ENCODE peak calls at places on chromosomes 1 and 21, in four cellular contexts. One of them, this sample, is unnamed.

GRCh38 chr1:221416723-221417122 is 325.2 kb downstream of the DUSP10 start:
- DNase-seq in HL-60: no peak
- DNase-seq in K562: no peak
- DNase-seq in GM12878: no peak
- DNase-seq in this sample: no peak

GRCh38 chr1:179178965-179179364 is 50.5 kb downstream of the ABL2 start:
- DNase-seq in HL-60: no peak
- DNase-seq in K562: no peak
- DNase-seq in GM12878: no peak
- DNase-seq in this sample: no peak

GRCh38 chr1:177448652-177449351 is 278.0 kb downstream of the BRINP2 start:
- DNase-seq in HL-60: no peak
- DNase-seq in K562: no peak
- DNase-seq in GM12878: no peak
- DNase-seq in this sample: no peak

GRCh38 chr1:1210726-1211540 is 3.0 kb downstream of the TNFRSF4 start:
- DNase-seq in HL-60: no peak
- DNase-seq in K562: no peak
- DNase-seq in GM12878: no peak
- DNase-seq in this sample: no peak

GRCh38 chr1:158087320-158087927 is 93.3 kb upstream of the CD1D start:
- DNase-seq in HL-60: peak
- DNase-seq in K562: peak
- DNase-seq in GM12878: no peak
- DNase-seq in this sample: peak

GRCh38 chr1:11337536-11338350 is 64.7 kb downstream of the UBIAD1 start:
- DNase-seq in HL-60: peak
- DNase-seq in K562: peak
- DNase-seq in GM12878: no peak
- DNase-seq in this sample: peak

GRCh38 chr1:1374861-1375662 is at the start of gene AURKAIP1:
- DNase-seq in HL-60: peak
- DNase-seq in K562: peak
- DNase-seq in GM12878: peak
- DNase-seq in this sample: peak

GRCh38 chr1:228180271-228180987 is 14.8 kb downstream of the IBA57 start:
- DNase-seq in HL-60: no peak
- DNase-seq in K562: no peak
- DNase-seq in GM12878: no peak
- DNase-seq in this sample: no peak

GRCh38 chr21:20646431-20646830 is 351.8 kb upstream of the NCAM2 start:
- DNase-seq in HL-60: no peak
- DNase-seq in K562: no peak
- DNase-seq in GM12878: no peak
- DNase-seq in this sample: no peak

GRCh38 chr1:171983584-171983983 is 142.3 kb downstream of the DNM3 start:
- DNase-seq in HL-60: no peak
- DNase-seq in K562: no peak
- DNase-seq in GM12878: no peak
- DNase-seq in this sample: no peak

GRCh38 chr1:152906023-152906565 is 2.3 kb upstream of the IVL start:
- DNase-seq in HL-60: no peak
- DNase-seq in K562: no peak
- DNase-seq in GM12878: no peak
- DNase-seq in this sample: no peak

GRCh38 chr1:181972256-181972655 is 89.3 kb downstream of the ZNF648 start:
- DNase-seq in HL-60: no peak
- DNase-seq in K562: no peak
- DNase-seq in GM12878: no peak
- DNase-seq in this sample: no peak

GRCh38 chr1:216221260-216221700 is 202.0 kb downstream of the USH2A start:
- DNase-seq in HL-60: no peak
- DNase-seq in K562: peak
- DNase-seq in GM12878: peak
- DNase-seq in this sample: peak

GRCh38 chr1:50271968-50272578 is 151.2 kb downstream of the DMRTA2 start:
- DNase-seq in HL-60: no peak
- DNase-seq in K562: peak
- DNase-seq in GM12878: no peak
- DNase-seq in this sample: peak

GRCh38 chr1:181479137-181479745 is 4.1 kb upstream of the CACNA1E start:
- DNase-seq in HL-60: peak
- DNase-seq in K562: peak
- DNase-seq in GM12878: peak
- DNase-seq in this sample: no peak

GRCh38 chr1:229064320-229064908 is 206.5 kb upstream of the RAB4A start:
- DNase-seq in HL-60: peak
- DNase-seq in K562: no peak
- DNase-seq in GM12878: no peak
- DNase-seq in this sample: no peak

GRCh38 chr21:26982767-26983166 is 15.9 kb upstream of the ADAMTS5 start:
- DNase-seq in HL-60: no peak
- DNase-seq in K562: no peak
- DNase-seq in GM12878: no peak
- DNase-seq in this sample: no peak

GRCh38 chr1:1293618-1294249 is 13.5 kb downstream of the SCNN1D start:
- DNase-seq in HL-60: no peak
- DNase-seq in K562: peak
- DNase-seq in GM12878: no peak
- DNase-seq in this sample: no peak

GRCh38 chr1:20848162-20848561 is 61.1 kb upstream of the HP1BP3 start:
- DNase-seq in HL-60: no peak
- DNase-seq in K562: no peak
- DNase-seq in GM12878: no peak
- DNase-seq in this sample: no peak

GRCh38 chr1:14118691-14119485 is 418.9 kb downstream of the PRDM2 start:
- DNase-seq in HL-60: no peak
- DNase-seq in K562: no peak
- DNase-seq in GM12878: no peak
- DNase-seq in this sample: no peak

DNA sequence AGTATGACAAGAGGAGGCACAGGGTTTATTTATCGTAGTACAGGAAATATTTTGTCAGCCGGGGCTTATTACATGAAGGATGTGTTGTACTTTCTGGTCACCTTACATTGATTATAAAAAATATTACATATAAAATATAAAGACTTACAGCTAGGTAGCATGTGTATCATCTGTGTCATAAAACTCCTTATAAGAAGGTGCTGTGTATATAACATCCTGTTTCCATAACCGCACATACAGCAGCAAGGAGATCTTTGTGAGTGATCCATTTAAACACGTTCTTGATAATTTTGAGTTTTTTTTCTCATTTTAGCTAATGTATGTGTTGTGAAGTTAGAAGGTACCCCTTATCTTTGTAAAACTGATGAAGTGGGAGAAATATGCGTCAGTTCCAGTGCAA is 60.1 kb downstream of the S100B start:
- DNase-seq in HL-60: no peak
- DNase-seq in K562: no peak
- DNase-seq in GM12878: no peak
- DNase-seq in this sample: no peak
- TF ChIP-seq SPI1 in HL-60: no peak
- TF ChIP-seq SPI1 in K562: no peak
- TF ChIP-seq SPI1 in GM12878: no peak
- TF ChIP-seq SPI1 in this sample: no peak

GRCh38 chr1:213987422-213987875 is 324 bp upstream of the PROX1 start:
- DNase-seq in HL-60: no peak
- DNase-seq in K562: no peak
- DNase-seq in GM12878: no peak
- DNase-seq in this sample: no peak
- TF ChIP-seq SPI1 in HL-60: no peak
- TF ChIP-seq SPI1 in K562: no peak
- TF ChIP-seq SPI1 in GM12878: no peak
- TF ChIP-seq SPI1 in this sample: no peak

DNA sequence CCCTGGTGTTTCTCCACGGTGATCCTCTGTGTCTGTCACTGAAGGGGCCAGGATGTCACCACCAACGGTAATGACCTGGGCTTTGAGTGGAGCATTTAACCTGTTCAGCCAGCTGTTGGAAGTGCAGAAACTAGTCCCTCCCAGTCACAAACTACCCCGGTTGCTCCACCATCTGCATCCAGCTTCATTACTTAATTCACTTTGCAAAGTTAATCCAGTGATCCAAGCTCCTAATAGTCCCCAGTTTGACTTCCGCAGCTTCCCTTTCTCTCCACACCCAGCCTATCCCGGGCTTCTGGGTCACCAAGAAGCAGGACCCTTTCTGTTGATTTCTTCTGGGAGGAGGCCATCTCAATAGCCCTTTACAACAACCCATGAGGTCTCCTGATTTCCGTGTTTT is 63.5 kb downstream of the MDM4 start:
- DNase-seq in HL-60: no peak
- DNase-seq in K562: no peak
- DNase-seq in GM12878: no peak
- DNase-seq in this sample: no peak
- TF ChIP-seq SPI1 in HL-60: no peak
- TF ChIP-seq SPI1 in K562: no peak
- TF ChIP-seq SPI1 in GM12878: no peak
- TF ChIP-seq SPI1 in this sample: no peak

GRCh38 chr21:38477241-38477640 is 21.0 kb downstream of the ERG start:
- DNase-seq in HL-60: no peak
- DNase-seq in K562: no peak
- DNase-seq in GM12878: no peak
- DNase-seq in this sample: no peak
- TF ChIP-seq SPI1 in HL-60: no peak
- TF ChIP-seq SPI1 in K562: no peak
- TF ChIP-seq SPI1 in GM12878: no peak
- TF ChIP-seq SPI1 in this sample: no peak

GRCh38 chr1:97350241-97350640 is 570.6 kb downstream of the DPYD start:
- DNase-seq in HL-60: no peak
- DNase-seq in K562: no peak
- DNase-seq in GM12878: no peak
- DNase-seq in this sample: no peak

GRCh38 chr1:97351846-97352245 is 569.0 kb downstream of the DPYD start:
- DNase-seq in HL-60: no peak
- DNase-seq in K562: no peak
- DNase-seq in GM12878: no peak
- DNase-seq in this sample: no peak

GRCh38 chr1:97348599-97349265 is 572.1 kb downstream of the DPYD start:
- DNase-seq in HL-60: no peak
- DNase-seq in K562: no peak
- DNase-seq in GM12878: no peak
- DNase-seq in this sample: no peak

GRCh38 chr1:97353094-97353493 is 567.7 kb downstream of the DPYD start:
- DNase-seq in HL-60: no peak
- DNase-seq in K562: no peak
- DNase-seq in GM12878: no peak
- DNase-seq in this sample: no peak

DNA sequence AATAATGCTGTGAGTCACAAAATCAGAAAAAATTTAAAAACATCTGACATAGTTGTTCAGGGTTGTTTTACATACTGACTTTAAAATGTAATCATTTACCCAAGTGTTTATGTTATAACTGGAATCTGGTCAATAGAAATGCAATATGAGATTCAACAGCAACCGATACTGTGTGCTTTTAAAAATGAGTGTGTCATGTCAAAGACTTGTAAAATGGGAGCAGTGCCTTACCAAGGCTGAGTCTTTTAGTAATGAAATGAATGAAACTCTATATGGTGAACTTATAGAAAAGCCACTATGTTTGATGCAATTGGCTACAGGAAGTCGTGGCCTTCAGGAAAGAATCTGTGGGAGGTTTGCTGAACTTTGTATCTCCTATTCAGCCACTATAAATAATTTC is 570.2 kb downstream of the DPYD start:
- DNase-seq in HL-60: no peak
- DNase-seq in K562: no peak
- DNase-seq in GM12878: no peak
- DNase-seq in this sample: no peak
- TF ChIP-seq SPI1 in HL-60: no peak
- TF ChIP-seq SPI1 in K562: no peak
- TF ChIP-seq SPI1 in GM12878: no peak
- TF ChIP-seq SPI1 in this sample: no peak

GRCh38 chr1:116495534-116495933 is 75.3 kb downstream of the CD58 start:
- DNase-seq in HL-60: no peak
- DNase-seq in K562: no peak
- DNase-seq in GM12878: no peak
- DNase-seq in this sample: no peak

GRCh38 chr1:116496380-116496779 is 74.4 kb downstream of the CD58 start:
- DNase-seq in HL-60: peak
- DNase-seq in K562: no peak
- DNase-seq in GM12878: no peak
- DNase-seq in this sample: no peak

GRCh38 chr1:116494351-116494692 is 76.5 kb downstream of the CD58 start:
- DNase-seq in HL-60: no peak
- DNase-seq in K562: no peak
- DNase-seq in GM12878: no peak
- DNase-seq in this sample: no peak

GRCh38 chr1:116493484-116494350 is 77.1 kb downstream of the CD58 start:
- DNase-seq in HL-60: no peak
- DNase-seq in K562: no peak
- DNase-seq in GM12878: no peak
- DNase-seq in this sample: no peak

DNA sequence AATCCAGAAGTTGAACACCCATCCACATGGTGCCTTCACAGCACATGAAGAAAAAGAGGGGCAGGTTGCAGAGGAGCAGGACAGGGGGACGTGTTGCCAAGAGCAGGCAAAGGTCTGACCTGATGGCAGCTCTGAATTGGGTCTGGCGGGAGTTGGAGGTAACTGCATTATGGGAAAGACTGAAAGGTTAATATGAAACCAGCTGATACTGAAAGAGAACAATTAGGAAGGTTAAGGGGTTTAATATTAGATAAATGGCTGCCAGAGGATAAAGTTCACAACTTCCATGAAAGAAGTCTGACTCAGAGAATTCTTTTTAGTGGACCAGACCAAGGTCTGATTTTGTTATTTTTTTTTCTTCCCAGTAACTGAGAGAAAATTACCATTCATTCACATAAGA is 76.1 kb downstream of the CD58 start:
- DNase-seq in HL-60: no peak
- DNase-seq in K562: no peak
- DNase-seq in GM12878: no peak
- DNase-seq in this sample: no peak
- TF ChIP-seq SPI1 in HL-60: no peak
- TF ChIP-seq SPI1 in K562: no peak
- TF ChIP-seq SPI1 in GM12878: no peak
- TF ChIP-seq SPI1 in this sample: no peak

GRCh38 chr21:37075214-37075770 is 2.2 kb downstream of the TTC3 start:
- DNase-seq in HL-60: no peak
- DNase-seq in K562: no peak
- DNase-seq in GM12878: no peak
- DNase-seq in this sample: no peak

GRCh38 chr21:37072988-37073416 is at the start of the genes PIGP and TTC3:
- DNase-seq in HL-60: peak
- DNase-seq in K562: peak
- DNase-seq in GM12878: peak
- DNase-seq in this sample: peak

GRCh38 chr21:37074546-37074945 is 1.5 kb downstream of the TTC3 start:
- DNase-seq in HL-60: no peak
- DNase-seq in K562: no peak
- DNase-seq in GM12878: no peak
- DNase-seq in this sample: no peak

GRCh38 chr21:37073417-37074194 is 552 bp downstream of the TTC3 start:
- DNase-seq in HL-60: peak
- DNase-seq in K562: peak
- DNase-seq in GM12878: no peak
- DNase-seq in this sample: peak

GRCh38 chr21:37074195-37074510 is 1.1 kb downstream of the TTC3 start:
- DNase-seq in HL-60: no peak
- DNase-seq in K562: peak
- DNase-seq in GM12878: no peak
- DNase-seq in this sample: no peak
- TF ChIP-seq SPI1 in HL-60: no peak
- TF ChIP-seq SPI1 in K562: no peak
- TF ChIP-seq SPI1 in GM12878: no peak
- TF ChIP-seq SPI1 in this sample: no peak